ENCODE peak calls at places on chromosomes 16 and 17, in five cellular contexts. O is testis, R is HCT116, G is stomach, U is sigmoid colon. Q is an unnamed sample.

GRCh38 chr17:19935169-19935568 is 42.5 kb downstream of the AKAP10 start:
- DNase-seq in O (no peak), R (no peak), U (no peak), G (no peak), Q (no peak)

GRCh38 chr17:82943751-82944150 is 103.9 kb upstream of the ZNF750 start:
- DNase-seq in R (no peak), G (no peak), U (peak; percentile 52), O (no peak), Q (no peak)

GRCh38 chr17:73628642-73629552 is 15.3 kb downstream of the SDK2 start:
- DNase-seq in G (no peak), U (no peak), O (no peak), R (no peak), Q (no peak)

GRCh38 chr17:77188084-77189066 is 47.6 kb downstream of the SEC14L1 start:
- DNase-seq in U (no peak), G (no peak), O (no peak), R (no peak), Q (no peak)

GRCh38 chr17:39688475-39688835 is 598 bp upstream of the PGAP3 start:
- DNase-seq in O (no peak), U (no peak), G (no peak), R (no peak), Q (no peak)

GRCh38 chr16:57795431-57795878 is 6.8 kb downstream of the KIFC3 start:
- DNase-seq in O (peak; percentile 56), G (peak; percentile 73), U (peak; percentile 67), R (peak; percentile 53), Q (no peak)

GRCh38 chr16:30041841-30042240 is 10.8 kb upstream of the TLCD3B start:
- DNase-seq in G (no peak), R (no peak), O (no peak), U (no peak), Q (no peak)

GRCh38 chr16:83143788-83144187 is 517.0 kb downstream of the CDH13 start:
- DNase-seq in R (no peak), G (no peak), U (no peak), O (no peak), Q (no peak)

GRCh38 chr17:4362141-4362540 is 4.3 kb downstream of the UBE2G1 start:
- DNase-seq in G (no peak), O (peak; percentile 37), R (no peak), U (peak; percentile 4), Q (no peak)

GRCh38 chr17:1227917-1228751 is 42.1 kb upstream of the BHLHA9 start:
- DNase-seq in U (no peak), R (no peak), G (no peak), O (peak; percentile 32), Q (peak; percentile 71)

GRCh38 chr17:6376901-6377300 is 58.0 kb downstream of the AIPL1 start:
- DNase-seq in U (no peak), O (no peak), G (no peak), R (no peak), Q (no peak)

GRCh38 chr17:57471941-57472368 is 215.6 kb downstream of the MSI2 start:
- DNase-seq in O (no peak), R (no peak), G (no peak), U (no peak), Q (no peak)

GRCh38 chr16:87323727-87324410 is 6.7 kb upstream of the C16orf95 start:
- DNase-seq in G (no peak), U (no peak), O (no peak), R (no peak), Q (peak; percentile 53)

GRCh38 chr17:2222901-2223616 is 80.5 kb downstream of the SMG6 start:
- DNase-seq in O (no peak), U (peak; percentile 88), G (peak; percentile 32), R (no peak), Q (peak; percentile 87)

GRCh38 chr16:57277586-57277985 is 6.9 kb downstream of the PLLP start:
- DNase-seq in R (peak; percentile 28), U (peak; percentile 34), G (no peak), O (no peak), Q (no peak)

GRCh38 chr17:27244481-27245223 is 49.3 kb upstream of the WSB1 start:
- DNase-seq in R (no peak), O (peak; percentile 73), G (no peak), U (peak; percentile 91), Q (peak; percentile 75)

GRCh38 chr16:7182510-7183109 is 150.0 kb upstream of the RBFOX1 start:
- DNase-seq in R (no peak), U (no peak), G (no peak), O (no peak), Q (no peak)

GRCh38 chr17:1733047-1733357 is 8.5 kb downstream of the WDR81 start:
- DNase-seq in O (no peak), R (no peak), U (no peak), G (no peak), Q (no peak)

GRCh38 chr16:595094-595528 is 5.2 kb downstream of the RAB40C start:
- DNase-seq in G (no peak), O (no peak), U (peak; percentile 50), R (no peak), Q (no peak)

GRCh38 chr17:82468692-82469091 is 10.2 kb downstream of the NARF start:
- DNase-seq in R (no peak), O (no peak), G (no peak), U (no peak), Q (no peak)

GRCh38 chr16:11001611-11002010 is 57.2 kb downstream of the CLEC16A start:
- DNase-seq in R (no peak), O (no peak), G (no peak), U (no peak), Q (no peak)

GRCh38 chr16:88638323-88639230 is at the start of gene IL17C:
- DNase-seq in R (no peak), G (peak; percentile 83), U (no peak), O (no peak), Q (no peak)

GRCh38 chr16:22161999-22162657 is at the start of gene SDR42E2:
- DNase-seq in R (no peak), O (no peak), U (no peak), G (peak; percentile 31), Q (no peak)

GRCh38 chr17:57316361-57316760 is 60.0 kb downstream of the MSI2 start:
- DNase-seq in U (no peak), R (no peak), O (no peak), G (no peak), Q (no peak)

GRCh38 chr16:30092373-30093010 is 768 bp upstream of the TBX6 start:
- DNase-seq in R (peak; percentile 56), U (peak; percentile 90), G (peak; percentile 70), O (peak; percentile 76), Q (peak; percentile 84)

GRCh38 chr17:5630434-5630833 is 46.1 kb upstream of the NLRP1 start:
- DNase-seq in O (no peak), G (no peak), U (no peak), R (no peak), Q (no peak)

GRCh38 chr17:49674507-49674906 is 3.4 kb downstream of the SPOP start:
- DNase-seq in U (no peak), R (no peak), G (no peak), O (no peak), Q (no peak)

GRCh38 chr17:49680314-49680713 is 2.4 kb upstream of the SPOP start:
- DNase-seq in U (peak; percentile 55), R (no peak), O (no peak), G (no peak), Q (no peak)

GRCh38 chr17:49676276-49676868 is 1.5 kb downstream of the SPOP start:
- DNase-seq in G (no peak), U (no peak), R (no peak), O (no peak), Q (no peak)

GRCh38 chr17:49677933-49678847 is at the start of gene SPOP:
- DNase-seq in O (peak; percentile 99), G (peak; percentile 99), R (peak; percentile 100), U (peak; percentile 100), Q (peak; percentile 100)

DNA sequence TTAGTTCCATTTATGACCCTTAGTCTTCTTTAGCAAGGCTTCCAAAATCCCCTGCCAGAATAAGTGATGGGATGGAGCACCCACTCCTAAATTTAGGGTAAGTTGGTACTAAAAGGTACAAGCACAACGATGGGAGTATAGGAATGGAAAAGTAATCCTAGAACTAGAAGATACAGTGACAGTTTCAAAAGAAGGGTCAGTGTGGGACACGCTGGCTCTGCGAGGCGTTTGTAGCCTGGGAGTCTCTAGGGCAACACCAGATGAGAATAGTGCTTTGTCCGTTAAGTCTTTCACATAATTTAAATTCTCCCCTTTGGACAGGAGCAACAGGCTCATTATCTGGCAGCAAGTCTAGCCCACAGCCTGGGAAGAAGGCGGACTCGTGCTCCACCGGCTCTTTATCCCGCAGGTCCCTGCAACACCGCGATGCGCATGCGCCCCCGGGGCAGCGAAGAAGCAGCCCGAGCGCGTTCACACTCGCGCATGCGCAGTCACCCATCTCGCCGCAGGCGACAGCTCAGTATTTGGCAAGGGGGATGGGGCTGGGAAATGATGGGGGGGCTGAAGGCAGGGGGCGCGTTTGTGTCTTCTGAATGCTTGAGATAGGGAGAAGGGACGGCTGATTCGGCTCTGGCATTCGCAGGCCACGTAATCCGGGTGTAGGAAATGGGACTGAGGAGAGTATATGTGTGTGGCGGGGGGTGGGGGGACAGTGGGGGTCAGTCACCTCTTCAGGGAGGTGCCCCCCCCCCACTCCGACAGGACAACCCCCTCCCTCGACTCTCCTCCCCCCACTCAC is 564 bp downstream of the SPOP start:
- DNase-seq in G (peak; percentile 98), O (peak; percentile 96), U (peak; percentile 99), R (peak; percentile 90), Q (peak; percentile 98)
- TF ChIP-seq POLR2A in G (no peak), O (no peak), U (peak; percentile 87), R (peak; percentile 78), Q (no peak)

DNA sequence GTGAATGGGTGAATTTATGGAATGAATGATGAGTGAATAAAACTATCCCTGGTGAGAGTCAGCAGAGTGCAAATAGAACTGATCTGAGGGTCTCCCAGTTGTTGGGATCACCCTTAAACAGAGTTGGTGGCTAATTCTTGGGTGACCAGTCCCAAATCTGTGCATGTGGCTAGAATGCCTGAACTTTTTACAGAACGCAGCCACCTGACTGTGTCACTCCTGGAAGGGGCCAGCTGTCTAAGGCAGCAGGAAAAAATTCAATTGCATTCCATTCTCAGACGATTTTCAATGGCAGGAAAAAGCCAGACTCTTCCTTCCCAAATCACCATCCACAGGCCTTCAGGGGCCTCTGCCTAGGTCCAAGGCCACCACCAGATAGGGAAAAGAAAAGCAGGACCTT is 43.5 kb downstream of the BEAN1 start:
- DNase-seq in G (no peak), R (no peak), U (peak; percentile 27), O (no peak), Q (no peak)
- H3K36me3 ChIP-seq in G (no peaks in the 10 kb centered on the region), R (no peaks in the 10 kb centered on the region), U (no peaks in the 10 kb centered on the region), O (no peaks in the 10 kb centered on the region), Q (no peaks in the 10 kb centered on the region)

GRCh38 chr16:70738083-70738977 is 52.5 kb upstream of the MTSS2 start:
- DNase-seq in G (peak; percentile 43), R (no peak), U (peak; percentile 94), O (no peak), Q (peak; percentile 79)
- H3K4me1 ChIP-seq in G (peaks cover 53% of the 10 kb centered on the region), R (no peaks in the 10 kb centered on the region), U (peaks cover 66% of the 10 kb centered on the region), O (peaks cover 16% of the 10 kb centered on the region), Q (peaks cover 5% of the 10 kb centered on the region)

DNA sequence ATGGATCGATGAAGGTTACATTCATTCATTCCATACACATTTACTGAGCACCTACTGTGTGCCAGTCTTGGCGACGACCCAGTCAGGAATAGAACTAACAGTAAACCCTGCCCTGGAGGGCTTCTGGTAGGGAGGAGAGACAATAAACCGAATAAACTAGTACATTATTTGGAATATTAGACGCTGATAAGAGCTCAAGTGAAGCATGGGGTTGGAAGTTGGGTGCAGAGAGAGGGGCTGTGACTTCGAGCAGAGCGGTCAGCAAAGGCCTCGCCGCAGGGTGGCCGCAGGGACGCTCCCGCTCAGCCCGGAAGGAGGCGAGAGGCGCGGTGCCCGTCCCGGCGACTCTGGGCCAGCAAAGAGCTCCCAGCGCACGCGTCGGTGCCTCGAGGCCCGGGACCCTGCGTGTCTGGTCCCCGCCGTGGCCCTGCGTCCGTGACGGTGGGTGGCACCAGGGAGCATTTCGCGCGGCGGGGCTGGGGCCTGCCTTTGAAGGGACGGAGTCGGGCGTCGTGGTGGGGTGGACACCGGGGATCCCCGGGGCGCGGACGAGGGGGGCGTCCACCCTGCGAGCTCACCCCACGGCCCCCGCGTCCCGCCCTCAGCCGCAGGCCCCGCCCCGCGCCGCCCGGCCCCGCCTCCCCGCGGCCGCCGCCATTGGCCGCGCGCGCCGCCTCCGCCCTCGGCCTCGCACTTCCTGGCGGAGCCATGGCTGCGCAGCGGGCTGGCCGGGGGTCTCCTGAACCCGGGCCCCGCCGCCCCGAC is at the start of gene KLHL36:
- DNase-seq in R (no peak), G (peak; percentile 66), U (peak; percentile 73), O (peak; percentile 59), Q (peak; percentile 54)
- TF ChIP-seq POLR2A in R (no peak), G (no peak), U (no peak), O (no peak), Q (no peak)

Q was measured in heart left ventricle.